ENCODE peak calls at places on chromosomes 4 and X, in six cellular contexts. N is psoas muscle; M is stimulated activated CD8-positive, alpha-beta memory T cell treated with anti-CD3 and anti-CD28 coated beads, Interleukin-2, amount 100 ng/mL, for 48 hours; V is A549; U is HFFc6; W is activated T-cell treated with anti-CD3 and anti-CD28 coated beads for 1 hour. P is an unnamed sample.

GRCh38 chr4:139773560-139774318 is 108.1 kb downstream of the MGST2 start:
- DNase-seq in N (no peak), M (no peak), V (no peak), U (no peak), W (no peak), P (no peak)

GRCh38 chr4:186666252-186666651 is 57.4 kb downstream of the FAT1 start:
- DNase-seq in N (no peak), M (no peak), V (peak), U (no peak), W (no peak), P (no peak)

GRCh38 chr4:67198757-67199156 is 346.5 kb downstream of the CENPC start:
- DNase-seq in N (no peak), M (no peak), V (peak), U (no peak), W (no peak), P (peak)

GRCh38 chrX:46953137-46953527 is 40.9 kb downstream of the JADE3 start:
- DNase-seq in N (no peak), M (no peak), V (no peak), U (no peak), W (no peak), P (no peak)

GRCh38 chr4:3310301-3311094 is 17.7 kb downstream of the RGS12 start:
- DNase-seq in N (no peak), M (no peak), V (no peak), U (no peak), W (no peak), P (no peak)

GRCh38 chrX:53095796-53096195 is 1.9 kb downstream of the KANTR start:
- DNase-seq in N (no peak), M (no peak), V (no peak), U (no peak), W (no peak), P (no peak)

GRCh38 chr4:25308266-25308665 is 4.3 kb upstream of the ZCCHC4 start:
- DNase-seq in N (no peak), M (no peak), V (no peak), U (no peak), W (no peak), P (no peak)

GRCh38 chr4:152536545-152537182 is 772 bp upstream of the FBXW7 start:
- DNase-seq in N (no peak), M (no peak), V (peak), U (peak), W (peak), P (peak)

GRCh38 chr4:24763631-24764302 is 31.6 kb upstream of the SOD3 start:
- DNase-seq in N (peak), M (no peak), V (peak), U (peak), W (no peak), P (no peak)

GRCh38 chr4:140662082-140662869 is 93.5 kb upstream of the UCP1 start:
- DNase-seq in N (no peak), M (no peak), V (no peak), U (no peak), W (no peak), P (no peak)

GRCh38 chrX:13658602-13659001 is 5.7 kb downstream of the TCEANC start:
- DNase-seq in N (no peak), M (no peak), V (peak), U (peak), W (no peak), P (peak)

GRCh38 chrX:39688576-39689373 is 409.0 kb downstream of the BCOR start:
- DNase-seq in N (peak), M (peak), V (peak), U (no peak), W (no peak), P (no peak)

GRCh38 chr4:62528874-62529273 is 1328.7 kb downstream of the ADGRL3 start:
- DNase-seq in N (no peak), M (no peak), V (no peak), U (no peak), W (no peak), P (no peak)

GRCh38 chrX:15269618-15270521 is at the start of gene ASB9:
- DNase-seq in N (no peak), M (no peak), V (peak), U (peak), W (no peak), P (peak)

GRCh38 chr4:15295421-15296162 is 132.2 kb upstream of the C1QTNF7 start:
- DNase-seq in N (no peak), M (no peak), V (no peak), U (no peak), W (no peak), P (no peak)

GRCh38 chr4:73213917-73214663 is 44.5 kb downstream of the ANKRD17 start:
- DNase-seq in N (no peak), M (no peak), V (no peak), U (peak), W (no peak), P (no peak)

GRCh38 chr4:13930155-13930554 is 302.6 kb upstream of the BOD1L1 start:
- DNase-seq in N (no peak), M (no peak), V (no peak), U (no peak), W (no peak), P (no peak)

GRCh38 chrX:22310779-22311178 is 38.1 kb downstream of the CBLL2 start:
- DNase-seq in N (no peak), M (no peak), V (no peak), U (no peak), W (no peak), P (no peak)

GRCh38 chr4:148112231-148112982 is 329.8 kb downstream of the NR3C2 start:
- DNase-seq in N (no peak), M (no peak), V (no peak), U (peak), W (no peak), P (no peak)

GRCh38 chr4:144583658-144584057 is 62.3 kb upstream of the HHIP start:
- DNase-seq in N (no peak), M (no peak), V (peak), U (no peak), W (no peak), P (no peak)

GRCh38 chr4:57109847-57110634 is at the start of gene IGFBP7:
- DNase-seq in N (peak), M (no peak), V (no peak), U (peak), W (no peak), P (peak)

GRCh38 chr4:183906736-183907651 is 1.9 kb downstream of the STOX2 start:
- DNase-seq in N (peak), M (no peak), V (no peak), U (no peak), W (no peak), P (peak)

GRCh38 chr4:141654098-141654497 is 17.7 kb downstream of the IL15 start:
- DNase-seq in N (peak), M (no peak), V (peak), U (no peak), W (no peak), P (no peak)

GRCh38 chrX:153909024-153909979 is 4.8 kb downstream of the AVPR2 start:
- DNase-seq in N (no peak), M (no peak), V (no peak), U (no peak), W (no peak), P (no peak)

GRCh38 chrX:53018627-53019026 is 30.0 kb upstream of the GPR173 start:
- DNase-seq in N (no peak), M (no peak), V (no peak), U (no peak), W (no peak), P (no peak)

GRCh38 chr4:89136525-89136924 is 25.2 kb downstream of the TIGD2 start:
- DNase-seq in N (no peak), M (no peak), V (peak), U (peak), W (no peak), P (no peak)

P was measured in HuH-7.